ENCODE peak calls at places on chromosome 11, in four cellular contexts. B is fibroblast of lung, E is K562, W is neural progenitor cell. X is an unnamed sample.
A peak's percentile ranks its signal among the peaks of the same experiment; 100 is the strongest.

GRCh38 chr11:33899383-33900037 is 7.6 kb upstream of the LMO2 start:
- DNase-seq in B (peak; percentile 86), E (peak; percentile 52), W (peak; percentile 29), X (peak; percentile 83)

GRCh38 chr11:67119577-67120391 is 721 bp downstream of the KDM2A start:
- DNase-seq in B (no peak), E (no peak), W (peak; percentile 66), X (peak; percentile 78)

GRCh38 chr11:94803491-94803890 is 35.3 kb downstream of the AMOTL1 start:
- DNase-seq in B (peak; percentile 45), E (no peak), W (no peak), X (no peak)

GRCh38 chr11:58616594-58616993 is 5.9 kb upstream of the CNTF start:
- DNase-seq in B (peak; percentile 94), E (no peak), W (no peak), X (no peak)

GRCh38 chr11:122398851-122399250 is 256.7 kb upstream of the UBASH3B start:
- DNase-seq in B (no peak), E (no peak), W (no peak), X (no peak)

GRCh38 chr11:79466411-79466810 is 25.6 kb upstream of the TENM4 start:
- DNase-seq in B (peak; percentile 84), E (no peak), W (no peak), X (no peak)

GRCh38 chr11:71447791-71448256 is 369 bp downstream of the DHCR7 start:
- DNase-seq in B (peak; percentile 15), E (peak; percentile 84), W (peak; percentile 84), X (no peak)

GRCh38 chr11:130677486-130678153 is 229.2 kb downstream of the ADAMTS15 start:
- DNase-seq in B (peak; percentile 94), E (no peak), W (peak; percentile 13), X (no peak)

GRCh38 chr11:987671-988070 is 48.8 kb downstream of the MUC6 start:
- DNase-seq in B (no peak), E (no peak), W (no peak), X (no peak)

GRCh38 chr11:986952-987305 is 49.6 kb downstream of the MUC6 start:
- DNase-seq in B (no peak), E (no peak), W (no peak), X (no peak)

GRCh38 chr11:985435-985834 is 51.1 kb downstream of the MUC6 start:
- DNase-seq in B (no peak), E (no peak), W (no peak), X (no peak)

GRCh38 chr11:985848-986247 is 50.7 kb downstream of the MUC6 start:
- DNase-seq in B (no peak), E (no peak), W (no peak), X (no peak)

DNA sequence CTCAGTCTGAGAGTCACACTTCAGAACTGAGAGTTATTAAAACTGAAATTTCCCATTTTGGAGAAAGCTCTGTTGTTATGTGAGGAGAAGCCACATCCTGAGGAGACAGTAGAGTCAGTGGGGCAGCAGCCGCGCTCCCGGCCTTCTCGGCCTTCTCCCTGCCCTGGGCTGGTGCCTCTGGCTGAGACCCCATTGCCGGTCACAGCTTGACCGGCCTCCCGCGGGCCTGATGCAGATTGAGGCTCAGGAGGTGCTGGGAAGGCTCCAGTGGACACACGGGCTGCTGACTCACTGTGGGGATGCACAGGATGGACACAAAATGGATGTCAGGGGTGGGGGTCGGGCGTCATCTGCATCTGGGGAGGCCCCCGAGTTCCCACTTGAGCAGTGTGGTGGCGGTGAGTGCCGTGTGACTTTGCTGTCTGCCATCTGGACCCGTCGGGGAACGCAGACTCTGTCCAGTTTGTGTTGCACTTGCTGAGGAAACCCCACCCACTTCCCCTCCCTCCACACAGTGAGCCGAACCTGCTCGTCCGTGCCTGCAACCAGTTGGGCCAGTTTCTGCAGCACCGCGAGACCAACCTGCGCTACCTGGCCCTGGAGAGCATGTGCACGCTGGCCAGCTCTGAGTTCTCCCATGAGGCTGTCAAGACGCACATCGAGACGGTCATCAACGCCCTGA is 50.1 kb downstream of the MUC6 start:
- DNase-seq in B (no peak), E (no peak), W (no peak), X (peak; percentile 91)
- H3K27ac ChIP-seq in B (no peak overlapping the region), E (no peak overlapping the region), W (no peak overlapping the region), X (no peak overlapping the region)

GRCh38 chr11:118607401-118608267 is at the start of gene PHLDB1:
- DNase-seq in B (peak; percentile 66), E (peak; percentile 88), W (peak; percentile 65), X (peak; percentile 91)
- TF ChIP-seq CTCF in B (peak; percentile 56), E (peak; percentile 76), W (peak; percentile 52), X (peak; percentile 43)

DNA sequence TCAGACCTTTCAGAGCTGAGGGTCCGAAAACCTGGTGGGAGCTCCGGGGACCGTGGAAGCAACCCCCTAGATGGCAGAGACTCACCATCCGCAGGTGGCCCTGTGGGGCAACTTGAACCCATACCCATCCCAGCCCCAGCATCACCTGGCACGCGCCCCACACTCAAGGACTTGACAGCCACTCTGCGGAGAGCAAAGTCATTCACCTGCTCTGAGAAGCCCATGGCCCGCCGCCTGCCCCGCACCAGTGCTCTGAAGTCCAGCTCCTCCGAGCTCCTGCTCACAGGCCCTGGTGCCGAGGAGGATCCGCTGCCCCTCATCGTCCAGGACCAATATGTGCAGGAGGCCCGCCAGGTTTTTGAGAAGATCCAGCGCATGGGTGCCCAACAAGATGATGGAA is 2.0 kb downstream of the ARHGEF17 start:
- DNase-seq in B (no peak), E (no peak), W (no peak), X (peak; percentile 81)
- H3K9ac ChIP-seq in B (peak overlapping the region; percentile 87), E (no peak overlapping the region), W (no peak overlapping the region), X (peak overlapping the region; percentile 86)

GRCh38 chr11:13338437-13339069 is 61.0 kb downstream of the BMAL1 start:
- DNase-seq in B (no peak), E (peak; percentile 13), W (no peak), X (no peak)
- H3K27ac ChIP-seq in B (peak overlapping the region; percentile 78), E (no peak overlapping the region), W (no peak overlapping the region), X (peak overlapping the region; percentile 59)

GRCh38 chr11:29962243-29962642 is 54.6 kb downstream of the KCNA4 start:
- DNase-seq in B (no peak), E (no peak), W (peak; percentile 58), X (no peak)
- TF ChIP-seq CTCF in B (peak; percentile 4), E (no peak), W (peak; percentile 61), X (no peak)

GRCh38 chr11:46361283-46362145 is 14.3 kb downstream of the DGKZ start:
- DNase-seq in B (peak; percentile 37), E (peak; percentile 50), W (no peak), X (peak; percentile 90)
- H3K9ac ChIP-seq in B (peak overlapping the region; percentile 46), E (peak overlapping the region; percentile 94), W (peak overlapping the region; percentile 37), X (peak overlapping the region; percentile 33)

GRCh38 chr11:1485504-1485885 is 1.1 kb downstream of the MOB2 start:
- DNase-seq in B (no peak), E (peak; percentile 19), W (no peak), X (peak; percentile 67)
- H3K27ac ChIP-seq in B (no peak overlapping the region), E (no peak overlapping the region), W (no peak overlapping the region), X (no peak overlapping the region)

DNA sequence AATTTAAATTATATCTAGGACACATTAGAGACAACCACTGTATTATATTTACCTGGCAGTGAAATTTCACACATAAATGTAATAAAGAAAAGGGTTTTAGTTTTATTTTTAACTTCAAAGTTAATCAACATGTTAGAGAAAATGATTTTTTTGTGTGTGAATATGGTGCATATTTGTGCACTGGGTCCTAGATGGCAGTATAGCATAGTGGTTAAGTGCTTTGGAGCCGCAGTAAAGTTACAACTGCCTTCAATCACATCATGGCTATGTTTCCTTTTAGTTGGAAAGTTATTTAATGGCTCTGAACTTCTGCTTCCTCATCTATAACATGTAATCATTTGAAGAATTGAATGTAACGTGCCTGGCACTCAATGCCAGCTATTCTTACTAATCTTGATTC is 108.9 kb upstream of the DDI1 start:
- DNase-seq in B (no peak), E (no peak), W (no peak), X (no peak)
- TF ChIP-seq CTCF in B (peak; percentile 23), E (no peak), W (peak; percentile 37), X (peak; percentile 44)

DNA sequence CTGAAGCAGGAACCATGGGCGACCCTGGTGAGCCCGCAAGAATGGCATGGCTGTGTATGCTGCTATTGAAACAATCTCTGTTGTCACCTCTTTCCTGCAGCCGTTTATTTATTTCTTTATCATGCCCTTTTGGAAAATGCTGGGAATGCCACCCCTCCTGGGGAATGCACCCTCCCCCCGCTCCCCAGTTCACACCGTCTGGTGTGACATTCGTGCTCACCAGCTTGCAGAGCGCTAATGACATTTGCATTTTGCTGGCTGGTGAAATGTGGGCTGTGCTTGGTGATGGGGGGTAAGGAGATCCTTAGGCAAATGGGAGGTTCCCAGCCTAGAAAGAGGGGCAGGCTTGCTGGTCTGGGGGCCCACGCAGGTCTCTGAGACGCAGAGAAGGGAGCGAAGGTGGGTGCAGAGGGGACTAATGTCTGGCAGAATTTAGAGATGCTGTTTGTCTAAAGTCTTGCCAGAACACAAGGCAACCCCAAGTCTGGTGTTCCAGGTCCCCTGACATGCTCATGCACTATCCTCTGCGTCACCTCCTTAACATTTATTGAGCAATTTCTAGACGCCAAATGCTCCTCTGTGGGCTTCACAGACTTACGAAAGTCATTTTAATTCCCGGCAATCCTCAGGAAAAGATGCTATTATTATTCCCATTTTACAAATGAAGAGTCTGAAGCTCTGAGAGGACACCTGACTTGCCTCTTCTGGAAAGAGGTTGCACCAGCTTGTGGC is 91.7 kb downstream of the TP53I11 start:
- DNase-seq in B (no peak), E (no peak), W (peak; percentile 50), X (peak; percentile 43)
- H3K9ac ChIP-seq in B (no peak overlapping the region), E (no peak overlapping the region), W (no peak overlapping the region), X (no peak overlapping the region)

X was measured in kidney.